ENCODE peak calls at places on chromosomes 6 and 20, in six cellular contexts. One of them, this sample, is unnamed. For H3K9me3, the result is how much of the 10 kb centered on the place peaks cover.

GRCh38 chr20:2741463-2741862 is 48.9 kb downstream of the EBF4 start:
- DNase-seq in stomach: no peak
- DNase-seq in fibroblast of lung: no peak
- DNase-seq in HCT116: no peak
- DNase-seq in ovary: no peak
- DNase-seq in AG04450: no peak
- DNase-seq in this sample: no peak

GRCh38 chr6:35073766-35074471 is 67.2 kb downstream of the TCP11 start:
- DNase-seq in HCT116: no peak
- DNase-seq in AG04450: no peak
- DNase-seq in ovary: no peak
- DNase-seq in fibroblast of lung: no peak
- DNase-seq in stomach: no peak
- DNase-seq in this sample: peak

GRCh38 chr20:38751360-38751976 is 3.2 kb downstream of the ACTR5 start:
- DNase-seq in ovary: no peak
- DNase-seq in AG04450: no peak
- DNase-seq in fibroblast of lung: peak
- DNase-seq in stomach: no peak
- DNase-seq in HCT116: peak
- DNase-seq in this sample: no peak

GRCh38 chr20:61748376-61748775 is 317.3 kb downstream of the TAF4 start:
- DNase-seq in fibroblast of lung: peak
- DNase-seq in AG04450: peak
- DNase-seq in ovary: no peak
- DNase-seq in stomach: no peak
- DNase-seq in HCT116: no peak
- DNase-seq in this sample: no peak

GRCh38 chr6:72819609-72820008 is 197.7 kb downstream of the KCNQ5 start:
- DNase-seq in stomach: no peak
- DNase-seq in HCT116: no peak
- DNase-seq in fibroblast of lung: no peak
- DNase-seq in ovary: no peak
- DNase-seq in AG04450: no peak
- DNase-seq in this sample: no peak

GRCh38 chr6:144438103-144438502 is 153.0 kb downstream of the UTRN start:
- DNase-seq in fibroblast of lung: no peak
- DNase-seq in stomach: no peak
- DNase-seq in AG04450: no peak
- DNase-seq in ovary: no peak
- DNase-seq in HCT116: no peak
- DNase-seq in this sample: no peak

GRCh38 chr6:36460916-36461315 is 18.1 kb downstream of the KCTD20 start:
- DNase-seq in stomach: no peak
- DNase-seq in fibroblast of lung: no peak
- DNase-seq in HCT116: no peak
- DNase-seq in AG04450: no peak
- DNase-seq in ovary: no peak
- DNase-seq in this sample: no peak

GRCh38 chr6:37011656-37012378 is 6.4 kb downstream of the FGD2 start:
- DNase-seq in stomach: no peak
- DNase-seq in ovary: no peak
- DNase-seq in AG04450: peak
- DNase-seq in fibroblast of lung: peak
- DNase-seq in HCT116: no peak
- DNase-seq in this sample: no peak

GRCh38 chr20:32870985-32871384 is 12.3 kb downstream of the EFCAB8 start:
- DNase-seq in ovary: no peak
- DNase-seq in stomach: no peak
- DNase-seq in HCT116: no peak
- DNase-seq in AG04450: no peak
- DNase-seq in fibroblast of lung: no peak
- DNase-seq in this sample: peak

GRCh38 chr20:10309326-10309725 is 90.7 kb downstream of the SNAP25 start:
- DNase-seq in fibroblast of lung: peak
- DNase-seq in stomach: no peak
- DNase-seq in ovary: no peak
- DNase-seq in HCT116: no peak
- DNase-seq in AG04450: peak
- DNase-seq in this sample: no peak

GRCh38 chr20:38673731-38674177 is 50.5 kb upstream of the SLC32A1 start:
- DNase-seq in ovary: no peak
- DNase-seq in AG04450: no peak
- DNase-seq in stomach: no peak
- DNase-seq in fibroblast of lung: no peak
- DNase-seq in HCT116: no peak
- DNase-seq in this sample: no peak

GRCh38 chr6:155014715-155015300 is 19.7 kb downstream of the TIAM2 start:
- DNase-seq in fibroblast of lung: no peak
- DNase-seq in stomach: no peak
- DNase-seq in AG04450: peak
- DNase-seq in HCT116: no peak
- DNase-seq in ovary: no peak
- DNase-seq in this sample: no peak

GRCh38 chr6:30955367-30956042 is 14.7 kb downstream of the MUCL3 start:
- DNase-seq in ovary: peak
- DNase-seq in fibroblast of lung: peak
- DNase-seq in AG04450: no peak
- DNase-seq in HCT116: no peak
- DNase-seq in stomach: peak
- DNase-seq in this sample: peak

GRCh38 chr6:91782789-91783188 is 1195.9 kb upstream of the MAP3K7 start:
- DNase-seq in fibroblast of lung: no peak
- DNase-seq in AG04450: no peak
- DNase-seq in HCT116: no peak
- DNase-seq in stomach: no peak
- DNase-seq in ovary: no peak
- DNase-seq in this sample: no peak

GRCh38 chr6:52697903-52698302 is 27.0 kb downstream of the TMEM14A start:
- DNase-seq in AG04450: no peak
- DNase-seq in HCT116: no peak
- DNase-seq in fibroblast of lung: peak
- DNase-seq in stomach: no peak
- DNase-seq in ovary: no peak
- DNase-seq in this sample: no peak

GRCh38 chr6:52388790-52389189 is 26.8 kb downstream of the PAQR8 start:
- DNase-seq in fibroblast of lung: no peak
- DNase-seq in stomach: no peak
- DNase-seq in HCT116: no peak
- DNase-seq in AG04450: no peak
- DNase-seq in ovary: no peak
- DNase-seq in this sample: no peak

GRCh38 chr20:63844384-63845025 is 13.4 kb upstream of the ZBTB46 start:
- DNase-seq in ovary: no peak
- DNase-seq in stomach: no peak
- DNase-seq in fibroblast of lung: no peak
- DNase-seq in HCT116: no peak
- DNase-seq in AG04450: no peak
- DNase-seq in this sample: no peak

GRCh38 chr20:63848003-63848911 is 13.0 kb upstream of the ABHD16B start:
- DNase-seq in stomach: no peak
- DNase-seq in AG04450: no peak
- DNase-seq in fibroblast of lung: no peak
- DNase-seq in ovary: peak
- DNase-seq in HCT116: no peak
- DNase-seq in this sample: no peak

GRCh38 chr20:63846938-63847373 is 14.3 kb upstream of the ABHD16B start:
- DNase-seq in HCT116: no peak
- DNase-seq in fibroblast of lung: no peak
- DNase-seq in AG04450: no peak
- DNase-seq in ovary: no peak
- DNase-seq in stomach: no peak
- DNase-seq in this sample: no peak

GRCh38 chr20:63846128-63846771 is 15.0 kb upstream of the ABHD16B start:
- DNase-seq in AG04450: no peak
- DNase-seq in fibroblast of lung: peak
- DNase-seq in HCT116: no peak
- DNase-seq in ovary: peak
- DNase-seq in stomach: no peak
- DNase-seq in this sample: peak

DNA sequence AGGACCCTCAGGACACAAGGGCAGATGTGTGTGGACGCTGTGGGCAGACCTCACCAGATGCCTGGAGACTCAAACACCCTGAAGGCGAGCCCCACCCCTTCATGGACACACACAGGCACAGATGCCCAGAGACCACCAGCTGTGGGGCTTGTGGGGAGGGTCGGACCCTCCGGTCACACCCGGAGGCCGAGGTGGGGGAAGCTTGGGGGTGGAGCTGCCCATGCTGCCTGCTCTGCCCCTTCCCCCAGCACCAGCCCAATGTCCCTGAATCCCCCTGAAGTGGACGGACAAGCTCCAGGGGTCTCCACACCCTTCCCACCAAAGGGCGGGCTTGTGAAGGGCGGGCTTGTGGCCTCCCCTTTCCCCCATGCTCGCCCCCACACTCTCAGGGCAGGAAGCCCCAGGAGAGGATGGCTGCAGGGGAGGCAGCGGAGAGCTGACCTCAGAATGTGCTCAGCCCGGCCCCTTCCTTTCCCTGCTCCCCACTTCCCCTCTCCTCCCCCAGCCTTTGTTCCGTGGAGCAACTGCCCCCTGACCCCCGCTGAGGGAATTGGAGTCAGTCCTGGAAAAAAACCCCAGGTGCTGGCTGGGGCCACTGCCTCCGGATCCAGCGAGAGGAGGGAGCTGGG is 13.8 kb upstream of the ABHD16B start:
- DNase-seq in ovary: peak
- DNase-seq in stomach: no peak
- DNase-seq in HCT116: no peak
- DNase-seq in fibroblast of lung: no peak
- DNase-seq in AG04450: no peak
- DNase-seq in this sample: peak
- H3K4me3 ChIP-seq in ovary: no peak
- H3K4me3 ChIP-seq in stomach: no peak
- H3K4me3 ChIP-seq in HCT116: no peak
- H3K4me3 ChIP-seq in fibroblast of lung: no peak
- H3K4me3 ChIP-seq in AG04450: no peak
- H3K4me3 ChIP-seq in this sample: peak

GRCh38 chr6:161138545-161139303 is 135.1 kb downstream of the AGPAT4 start:
- DNase-seq in ovary: no peak
- DNase-seq in AG04450: no peak
- DNase-seq in HCT116: no peak
- DNase-seq in stomach: no peak
- DNase-seq in fibroblast of lung: no peak
- DNase-seq in this sample: no peak

GRCh38 chr6:161136655-161137054 is 137.2 kb downstream of the AGPAT4 start:
- DNase-seq in stomach: no peak
- DNase-seq in HCT116: no peak
- DNase-seq in ovary: no peak
- DNase-seq in AG04450: no peak
- DNase-seq in fibroblast of lung: no peak
- DNase-seq in this sample: no peak

GRCh38 chr6:161137839-161138544 is 135.9 kb downstream of the AGPAT4 start:
- DNase-seq in stomach: no peak
- DNase-seq in fibroblast of lung: peak
- DNase-seq in AG04450: no peak
- DNase-seq in HCT116: no peak
- DNase-seq in ovary: no peak
- DNase-seq in this sample: peak

GRCh38 chr6:161135695-161136591 is 137.9 kb downstream of the AGPAT4 start:
- DNase-seq in fibroblast of lung: no peak
- DNase-seq in HCT116: no peak
- DNase-seq in stomach: no peak
- DNase-seq in ovary: no peak
- DNase-seq in AG04450: no peak
- DNase-seq in this sample: peak

DNA sequence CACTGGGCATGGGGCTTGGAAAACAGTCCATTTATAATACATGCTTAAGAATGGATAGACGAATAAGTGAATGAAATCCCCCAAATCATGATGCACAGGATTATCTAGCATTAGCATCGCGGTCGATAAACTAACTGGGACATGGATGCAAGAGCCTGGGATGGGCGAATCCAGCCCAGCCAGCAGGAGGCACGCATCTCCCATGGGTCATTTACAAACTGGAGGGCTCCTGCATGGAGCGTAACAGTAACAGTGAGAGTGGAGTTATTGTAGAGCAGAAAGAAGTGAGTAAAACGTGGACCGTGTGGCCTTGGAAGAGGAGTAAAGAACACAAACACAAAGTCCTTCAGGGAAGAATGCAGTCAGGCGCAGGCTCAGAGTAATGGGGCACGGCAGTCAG is 136.5 kb downstream of the AGPAT4 start:
- DNase-seq in AG04450: no peak
- DNase-seq in ovary: no peak
- DNase-seq in stomach: no peak
- DNase-seq in HCT116: no peak
- DNase-seq in fibroblast of lung: no peak
- DNase-seq in this sample: no peak
- TF ChIP-seq CTCF in AG04450: no peak
- TF ChIP-seq CTCF in ovary: no peak
- TF ChIP-seq CTCF in stomach: no peak
- TF ChIP-seq CTCF in HCT116: no peak
- TF ChIP-seq CTCF in fibroblast of lung: no peak
- TF ChIP-seq CTCF in this sample: no peak

DNA sequence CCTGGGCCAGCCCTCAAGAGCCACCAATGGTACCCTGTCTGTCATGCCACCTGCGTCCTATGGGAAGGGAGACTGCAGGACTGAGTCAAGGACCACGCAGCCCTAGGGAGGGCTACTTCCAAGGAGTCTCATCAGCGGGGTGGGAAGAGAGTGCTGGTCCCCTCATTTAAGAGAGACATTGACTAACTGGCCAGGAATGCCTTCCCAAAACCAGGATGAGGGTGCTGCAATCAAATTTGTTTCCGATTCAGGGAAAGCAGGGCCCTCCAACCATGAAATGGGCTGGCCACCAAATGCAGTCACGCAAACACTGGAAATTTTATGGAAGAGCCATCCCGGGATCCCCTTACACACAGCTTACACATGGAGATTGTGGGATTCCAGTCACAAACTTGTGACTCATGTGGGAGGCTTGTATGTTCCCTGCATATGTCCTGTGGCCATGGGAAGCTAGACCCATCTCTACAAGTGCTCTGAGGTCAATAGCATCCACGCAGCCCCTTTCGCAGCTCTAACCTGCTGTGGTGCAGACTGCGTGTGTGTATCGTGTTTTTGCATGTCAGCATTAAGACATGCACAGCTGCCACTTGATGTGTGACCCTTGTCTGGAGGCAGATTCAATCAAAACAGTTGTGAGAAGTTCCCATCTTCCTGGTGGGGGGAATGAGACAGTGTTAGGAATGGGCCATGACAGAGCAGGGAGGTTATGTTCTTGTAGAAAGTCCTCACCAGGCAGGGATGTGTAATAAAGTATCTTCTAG is 53.0 kb upstream of the CST7 start:
- DNase-seq in ovary: no peak
- DNase-seq in AG04450: no peak
- DNase-seq in HCT116: no peak
- DNase-seq in fibroblast of lung: no peak
- DNase-seq in stomach: no peak
- DNase-seq in this sample: no peak
- H3K9me3 ChIP-seq in ovary: under half
- H3K9me3 ChIP-seq in AG04450: under half
- H3K9me3 ChIP-seq in HCT116: under half
- H3K9me3 ChIP-seq in fibroblast of lung: under half
- H3K9me3 ChIP-seq in stomach: under half
- H3K9me3 ChIP-seq in this sample: under half

DNA sequence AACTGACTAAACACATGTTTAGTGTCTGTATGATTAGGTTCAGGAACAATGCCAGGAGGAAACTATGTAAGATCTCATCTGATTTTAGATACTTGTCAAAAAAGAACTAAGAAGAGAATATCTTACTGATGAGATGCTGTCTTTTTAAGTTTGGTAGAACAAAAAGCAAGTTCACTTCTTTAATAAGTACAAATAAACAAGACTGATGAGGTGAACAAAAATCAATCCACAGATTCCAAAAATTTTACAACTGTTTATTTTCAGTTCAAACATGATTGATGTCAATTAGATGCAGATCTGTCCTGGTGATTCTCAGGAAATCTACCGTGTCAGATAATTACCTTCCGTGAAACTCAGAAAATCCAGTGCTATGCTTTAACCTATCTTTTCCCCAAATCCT is 24.9 kb downstream of the EPHA7 start:
- DNase-seq in stomach: no peak
- DNase-seq in fibroblast of lung: no peak
- DNase-seq in HCT116: no peak
- DNase-seq in AG04450: no peak
- DNase-seq in ovary: no peak
- DNase-seq in this sample: no peak
- H3K4me3 ChIP-seq in stomach: no peak
- H3K4me3 ChIP-seq in fibroblast of lung: no peak
- H3K4me3 ChIP-seq in HCT116: no peak
- H3K4me3 ChIP-seq in AG04450: no peak
- H3K4me3 ChIP-seq in ovary: no peak
- H3K4me3 ChIP-seq in this sample: no peak

This sample was measured in kidney.